ENCODE peak calls at places on chromosomes 12 and 14, in ten cellular contexts. N is fibroblast of the aortic adventitia; Z is colonic mucosa; X is omental fat pad; C is AG09319; I is CD4-positive, alpha-beta T cell; A is RWPE2; R is AG09309; L is psoas muscle; G is transverse colon. M is an unnamed sample.

GRCh38 chr12:78725951-78726550 is 138.5 kb upstream of the SYT1 start:
- DNase-seq in Z (peak; percentile 38), C (no peak), L (no peak), A (no peak), I (no peak), G (peak; percentile 27), N (no peak), R (no peak), X (no peak), M (peak; percentile 1)

GRCh38 chr14:32470161-32470705 is 141.1 kb downstream of the AKAP6 start:
- DNase-seq in L (no peak), N (no peak), X (no peak), G (no peak), C (no peak), A (no peak), R (no peak), Z (no peak), I (no peak), M (no peak)

GRCh38 chr12:68899251-68899771 is 33.7 kb downstream of the CPM start:
- DNase-seq in C (peak; percentile 73), N (peak; percentile 86), A (no peak), L (no peak), X (no peak), I (no peak), G (peak; percentile 75), R (peak; percentile 91), Z (peak; percentile 74), M (peak; percentile 98)

GRCh38 chr12:110741795-110742717 is 635 bp downstream of the PPP1CC start:
- DNase-seq in Z (peak; percentile 46), L (peak; percentile 71), G (peak; percentile 39), C (no peak), I (no peak), N (peak; percentile 40), R (no peak), A (no peak), X (no peak), M (no peak)

GRCh38 chr14:91317381-91318313 is 73.1 kb upstream of the GPR68 start:
- DNase-seq in L (peak; percentile 84), Z (peak; percentile 90), G (peak; percentile 87), N (peak; percentile 53), A (no peak), C (no peak), X (no peak), I (peak; percentile 78), R (no peak), M (no peak)

GRCh38 chr14:23361320-23361719 is 3.7 kb downstream of the EFS start:
- DNase-seq in R (peak; percentile 23), G (no peak), C (no peak), A (no peak), X (no peak), L (no peak), N (peak; percentile 18), I (no peak), Z (no peak), M (peak; percentile 82)

GRCh38 chr14:76768201-76768656 is 7.0 kb downstream of the VASH1 start:
- DNase-seq in I (peak; percentile 37), Z (peak; percentile 34), N (no peak), R (no peak), X (no peak), A (peak; percentile 55), G (peak; percentile 49), L (peak; percentile 75), C (no peak), M (no peak)

GRCh38 chr14:90726656-90727055 is 89.6 kb downstream of the TTC7B start:
- DNase-seq in X (no peak), A (no peak), L (peak; percentile 81), C (no peak), Z (peak; percentile 80), R (no peak), I (no peak), G (peak; percentile 82), N (peak; percentile 75), M (peak; percentile 73)

GRCh38 chr12:107322063-107322462 is 228.7 kb upstream of the CRY1 start:
- DNase-seq in A (no peak), X (no peak), N (no peak), G (no peak), C (no peak), I (no peak), R (no peak), Z (no peak), L (no peak), M (no peak)

GRCh38 chr12:56078931-56079728 is 835 bp upstream of the ERBB3 start:
- DNase-seq in A (peak; percentile 93), C (peak; percentile 46), X (peak; percentile 54), I (peak; percentile 35), R (peak; percentile 27), Z (peak; percentile 95), N (peak; percentile 80), L (peak; percentile 90), G (peak; percentile 94), M (peak; percentile 79)

GRCh38 chr12:15555466-15555865 is 233.2 kb downstream of the PTPRO start:
- DNase-seq in Z (no peak), C (no peak), G (no peak), R (no peak), L (no peak), A (no peak), N (no peak), I (no peak), X (no peak), M (peak; percentile 67)

GRCh38 chr12:57627504-57628279 is 5.3 kb downstream of the B4GALNT1 start:
- DNase-seq in R (no peak), Z (no peak), A (peak; percentile 59), G (no peak), I (no peak), L (peak; percentile 58), X (no peak), N (no peak), C (no peak), M (no peak)

GRCh38 chr12:56522486-56523193 is 1.0 kb downstream of the RBMS2 start:
- DNase-seq in A (no peak), N (peak; percentile 46), R (no peak), C (no peak), Z (no peak), L (no peak), G (no peak), X (no peak), I (no peak), M (peak; percentile 55)

GRCh38 chr12:124505001-124505818 is 62.2 kb downstream of the NCOR2 start:
- DNase-seq in X (no peak), I (no peak), Z (no peak), C (no peak), A (no peak), G (no peak), R (no peak), L (peak; percentile 53), N (no peak), M (no peak)
- TF ChIP-seq CTCF in X (no peak), I (no peak), Z (no peak), C (no peak), A (no peak), G (no peak), R (no peak), L (no peak), N (no peak), M (no peak)

DNA sequence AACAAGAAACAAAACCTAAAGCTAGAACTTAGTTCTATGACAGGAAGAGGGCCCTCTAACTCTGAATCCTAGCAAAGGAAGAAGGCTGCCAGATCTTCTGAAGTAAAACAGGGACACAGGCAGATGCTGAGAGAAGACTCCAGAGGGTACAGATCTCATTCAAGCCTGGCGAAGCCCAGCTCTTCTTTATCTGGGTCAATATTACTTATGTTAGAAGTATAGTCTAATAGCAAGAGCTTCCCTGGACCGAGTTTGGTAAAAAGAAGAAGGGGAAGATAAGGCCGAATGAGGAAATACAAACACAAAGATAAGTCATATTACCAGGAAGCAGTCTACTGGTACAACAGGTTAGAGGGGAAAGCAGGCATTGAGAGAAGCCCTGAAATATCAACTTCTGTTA is 79.9 kb upstream of the CCDC91 start:
- DNase-seq in G (no peak), I (no peak), R (no peak), N (peak; percentile 46), Z (no peak), L (no peak), C (no peak), X (no peak), A (no peak), M (no peak)
- TF ChIP-seq CTCF in G (no peak), I (no peak), R (no peak), N (peak; percentile 14), Z (no peak), L (no peak), C (no peak), X (no peak), A (no peak), M (no peak)

DNA sequence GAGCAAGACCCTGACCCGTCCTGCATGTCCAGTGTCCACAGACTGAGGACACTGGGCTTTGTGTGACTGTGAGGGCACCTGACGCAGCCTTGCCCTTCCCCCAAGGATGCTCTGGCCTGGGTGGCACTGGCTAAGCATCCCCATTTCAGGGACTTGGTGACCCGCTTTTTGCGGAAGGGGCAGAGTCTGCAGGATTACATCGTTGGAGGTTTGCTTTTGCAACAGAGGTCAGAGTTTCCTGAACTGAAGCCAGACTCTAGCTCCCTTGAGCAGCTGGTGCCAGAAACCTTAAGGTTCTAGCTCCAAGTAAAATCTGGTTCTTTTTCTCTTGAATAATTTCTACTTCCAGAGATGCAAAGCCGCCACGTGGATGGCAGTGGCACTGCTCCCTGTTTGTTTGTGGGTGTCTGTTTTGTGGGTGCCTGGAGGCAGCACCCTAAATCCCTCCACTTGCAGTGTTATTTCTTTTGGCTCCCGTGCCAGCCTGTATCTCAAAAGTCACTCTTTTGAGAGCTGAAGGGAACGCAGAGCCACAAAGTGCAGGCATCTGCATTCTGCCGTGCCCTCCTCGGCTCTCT is 184.7 kb downstream of the TSPAN9 start:
- DNase-seq in I (no peak), N (peak; percentile 52), C (no peak), R (no peak), Z (no peak), L (no peak), X (no peak), G (no peak), A (no peak), M (no peak)
- TF ChIP-seq CTCF in I (no peak), N (peak; percentile 52), C (no peak), R (no peak), Z (no peak), L (no peak), X (no peak), G (no peak), A (no peak), M (no peak)

GRCh38 chr14:61320806-61321384 is 484 bp upstream of the PRKCH start:
- DNase-seq in Z (peak; percentile 29), R (no peak), I (no peak), C (no peak), N (no peak), X (no peak), G (no peak), L (peak; percentile 60), A (no peak), M (no peak)

GRCh38 chr14:61322011-61322798 is 826 bp downstream of the PRKCH start:
- DNase-seq in A (peak; percentile 87), C (no peak), L (peak; percentile 71), N (no peak), G (peak; percentile 66), I (no peak), R (no peak), Z (peak; percentile 72), X (no peak), M (no peak)

GRCh38 chr14:61319706-61320105 is 1.7 kb upstream of the PRKCH start:
- DNase-seq in I (no peak), L (no peak), N (no peak), R (no peak), C (no peak), G (no peak), X (no peak), A (no peak), Z (no peak), M (no peak)

GRCh38 chr14:61322799-61323290 is 1.5 kb downstream of the PRKCH start:
- DNase-seq in I (no peak), L (no peak), Z (no peak), A (peak; percentile 80), G (no peak), R (no peak), C (no peak), N (no peak), X (no peak), M (no peak)

GRCh38 chr14:61321385-61322010 is at the start of gene PRKCH:
- DNase-seq in L (peak; percentile 85), X (no peak), G (peak; percentile 79), C (no peak), R (no peak), Z (peak; percentile 82), N (peak; percentile 11), I (peak; percentile 78), A (peak; percentile 88), M (peak; percentile 1)
- TF ChIP-seq CTCF in L (peak; percentile 4), X (no peak), G (no peak), C (no peak), R (no peak), Z (no peak), N (no peak), I (peak; percentile 32), A (peak; percentile 73), M (no peak)